ENCODE peak calls at places on chromosomes 4 and X, in four cellular contexts. Z, M, U and G are unnamed samples.

GRCh38 chr4:41696131-41696530 is 52.4 kb downstream of the PHOX2B start:
- DNase-seq in Z (peak), M (no peak), U (no peak), G (no peak)

GRCh38 chrX:153600032-153600373 is 1.1 kb upstream of the CCNQ start:
- DNase-seq in Z (no peak), M (no peak), U (no peak), G (no peak)

GRCh38 chr4:76087007-76087769 is 12.7 kb downstream of the ART3 start:
- DNase-seq in Z (peak), M (peak), U (no peak), G (peak)

GRCh38 chr4:16758206-16758605 is 140.2 kb downstream of the LDB2 start:
- DNase-seq in Z (no peak), M (no peak), U (no peak), G (no peak)

GRCh38 chrX:64204252-64204651 is 1.3 kb downstream of the AMER1 start:
- DNase-seq in Z (no peak), M (no peak), U (no peak), G (no peak)

GRCh38 chrX:23364416-23364815 is 29.8 kb downstream of the PTCHD1 start:
- DNase-seq in Z (no peak), M (no peak), U (no peak), G (no peak)

GRCh38 chr4:108900018-108900417 is 137.2 kb upstream of the ETNPPL start:
- DNase-seq in Z (no peak), M (no peak), U (no peak), G (no peak)

GRCh38 chr4:159281781-159282180 is 178.9 kb downstream of the RAPGEF2 start:
- DNase-seq in Z (no peak), M (no peak), U (no peak), G (peak)

GRCh38 chrX:78886550-78886949 is 58.6 kb upstream of the P2RY10 start:
- DNase-seq in Z (peak), M (no peak), U (no peak), G (peak)

GRCh38 chr4:128604840-128605239 is 204.7 kb upstream of the JADE1 start:
- DNase-seq in Z (peak), M (peak), U (no peak), G (no peak)

GRCh38 chr4:891747-892146 is 40.4 kb downstream of the GAK start:
- DNase-seq in Z (peak), M (no peak), U (no peak), G (no peak)

DNA sequence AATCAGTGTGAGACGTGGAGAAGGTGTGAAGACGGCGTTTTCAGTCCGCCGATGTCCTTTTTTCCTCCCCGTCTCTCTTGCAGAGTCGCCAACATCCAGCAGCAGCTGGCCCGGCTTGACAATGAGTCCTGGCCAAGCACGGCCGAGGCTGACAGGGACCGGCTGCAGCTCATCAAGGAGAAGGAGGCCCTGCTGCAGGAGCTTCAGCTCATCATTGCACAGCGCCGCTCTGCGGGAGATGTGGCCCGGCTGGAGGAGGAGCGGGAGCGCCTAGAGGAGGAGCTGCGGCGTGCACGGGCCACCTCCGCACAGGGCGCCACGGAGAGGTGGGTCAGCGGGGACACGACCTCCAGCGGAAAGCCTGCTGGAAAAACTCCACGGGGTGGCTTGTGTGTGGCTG is 47.1 kb upstream of the CLCN4 start:
- DNase-seq in Z (no peak), M (no peak), U (no peak), G (no peak)
- TF ChIP-seq CTCF in Z (no peak), M (no peak), U (no peak), G (no peak)

DNA sequence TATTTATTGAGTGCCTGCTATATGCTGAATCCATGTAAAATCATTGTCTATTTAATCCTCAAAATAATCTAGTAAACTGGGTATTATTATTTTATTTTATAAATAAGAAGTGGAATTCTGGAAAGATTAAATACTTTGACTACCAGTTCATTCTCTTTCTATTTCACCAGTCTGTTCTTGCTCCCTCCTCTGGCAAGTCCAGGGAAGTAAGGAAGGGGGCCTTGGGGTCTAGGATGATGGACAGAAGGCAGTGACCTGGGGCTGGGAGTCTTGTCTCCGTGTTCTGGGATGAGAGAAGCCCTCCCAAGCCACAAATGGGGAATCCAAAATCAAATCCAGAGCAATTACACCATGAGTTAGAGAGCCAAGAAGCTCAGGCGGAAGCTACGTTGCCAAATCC is 28.4 kb upstream of the PARM1 start:
- DNase-seq in Z (no peak), M (no peak), U (no peak), G (no peak)
- TF ChIP-seq CTCF in Z (no peak), M (no peak), U (no peak), G (no peak)

GRCh38 chr4:95155759-95156451 is 392.9 kb downstream of the UNC5C start:
- DNase-seq in Z (peak), M (peak), U (no peak), G (no peak)
- TF ChIP-seq CTCF in Z (peak), M (peak), U (no peak), G (peak)

GRCh38 chrX:72021975-72022374 is 109.7 kb downstream of the RTL5 start:
- DNase-seq in Z (no peak), M (no peak), U (peak), G (no peak)
- TF ChIP-seq CTCF in Z (peak), M (peak), U (no peak), G (peak)

DNA sequence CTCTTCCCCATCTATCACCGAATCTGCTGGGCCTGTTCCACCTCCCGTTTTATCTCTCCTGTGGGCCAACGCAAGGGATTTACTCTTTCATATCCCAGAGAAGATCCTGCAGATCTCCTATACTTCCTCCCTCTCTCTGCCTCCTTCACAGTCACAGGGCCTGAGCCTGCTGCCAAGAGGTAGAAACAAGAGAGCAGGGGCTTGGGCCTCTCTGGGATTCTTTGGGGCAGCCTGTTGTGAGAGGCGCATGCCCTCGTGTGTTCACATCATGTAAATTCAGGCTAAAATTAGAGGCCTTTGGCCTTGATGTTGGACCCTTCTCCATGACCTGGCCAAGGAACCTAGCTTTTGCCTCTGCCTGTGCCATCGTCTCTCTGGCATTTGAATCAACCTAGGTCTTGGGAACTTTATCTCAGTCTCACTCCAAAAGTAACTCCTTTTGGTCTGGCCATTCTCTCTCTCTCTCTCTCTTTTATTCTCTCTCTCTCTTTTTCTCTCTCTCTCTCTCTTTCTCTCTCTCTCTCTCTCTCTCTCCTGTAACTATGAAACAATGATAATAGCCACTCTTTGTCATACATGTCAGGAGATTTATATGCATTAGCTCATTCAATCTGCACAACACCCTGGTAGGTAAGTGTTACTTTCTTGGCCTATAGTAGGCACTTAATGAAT is 20.0 kb upstream of the EFNB1 start:
- DNase-seq in Z (peak), M (no peak), U (no peak), G (peak)
- TF ChIP-seq CTCF in Z (peak), M (no peak), U (no peak), G (peak)